ENCODE peak calls at places on chromosome 4, in four cellular contexts. W is left ventricle myocardium inferior, X is left lung, G is lower lobe of right lung. F is an unnamed sample.

GRCh38 chr4:2888826-2889225 is 45.2 kb downstream of the ADD1 start:
- DNase-seq in W (no peak), X (no peak), G (no peak), F (no peak)

GRCh38 chr4:86935499-86935832 is 655 bp downstream of the AFF1 start:
- DNase-seq in W (no peak), X (peak; percentile 60), G (no peak), F (no peak)

GRCh38 chr4:7772708-7773385 is 166.8 kb downstream of the AFAP1 start:
- DNase-seq in W (peak; percentile 57), X (no peak), G (no peak), F (no peak)

GRCh38 chr4:7650606-7651400 is 216.1 kb upstream of the PSAPL1 start:
- DNase-seq in W (no peak), X (no peak), G (peak; percentile 44), F (no peak)

GRCh38 chr4:26263165-26263564 is 57.6 kb upstream of the RBPJ start:
- DNase-seq in W (no peak), X (no peak), G (no peak), F (no peak)

GRCh38 chr4:142404191-142404611 is 441.9 kb downstream of the INPP4B start:
- DNase-seq in W (no peak), X (peak; percentile 42), G (no peak), F (peak; percentile 57)

GRCh38 chr4:16140520-16141249 is 56.9 kb upstream of the PROM1 start:
- DNase-seq in W (no peak), X (no peak), G (no peak), F (peak; percentile 99)

GRCh38 chr4:100289980-100290379 is 99.7 kb upstream of the DDIT4L start:
- DNase-seq in W (no peak), X (no peak), G (no peak), F (no peak)

GRCh38 chr4:29559281-29559680 is 1160.9 kb upstream of the PCDH7 start:
- DNase-seq in W (no peak), X (no peak), G (no peak), F (no peak)

GRCh38 chr4:182238355-182238931 is 4.8 kb upstream of the TENM3 start:
- DNase-seq in W (no peak), X (no peak), G (no peak), F (no peak)

GRCh38 chr4:138938371-138938699 is 77.2 kb upstream of the NOCT start:
- DNase-seq in W (no peak), X (no peak), G (no peak), F (peak; percentile 52)

GRCh38 chr4:100428051-100428450 is 89.8 kb downstream of the EMCN start:
- DNase-seq in W (no peak), X (peak; percentile 31), G (no peak), F (peak; percentile 41)

GRCh38 chr4:48949086-48949485 is 37.0 kb upstream of the CWH43 start:
- DNase-seq in W (no peak), X (no peak), G (no peak), F (no peak)

GRCh38 chr4:76703676-76704075 is 194.3 kb downstream of the SOWAHB start:
- DNase-seq in W (no peak), X (no peak), G (no peak), F (no peak)
- H3K4me1 ChIP-seq in W (peaks cover 32% of the 10 kb centered on the region), X (peaks cover 22% of the 10 kb centered on the region), G (peaks cover 29% of the 10 kb centered on the region), F (peaks cover 41% of the 10 kb centered on the region)

GRCh38 chr4:186189656-186190055 is 1.7 kb upstream of the CYP4V2 start:
- DNase-seq in W (no peak), X (no peak), G (no peak), F (no peak)
- H3K27ac ChIP-seq in W (peak overlapping the region; percentile 95), X (no peak overlapping the region), G (peak overlapping the region; percentile 98), F (no peak overlapping the region)

DNA sequence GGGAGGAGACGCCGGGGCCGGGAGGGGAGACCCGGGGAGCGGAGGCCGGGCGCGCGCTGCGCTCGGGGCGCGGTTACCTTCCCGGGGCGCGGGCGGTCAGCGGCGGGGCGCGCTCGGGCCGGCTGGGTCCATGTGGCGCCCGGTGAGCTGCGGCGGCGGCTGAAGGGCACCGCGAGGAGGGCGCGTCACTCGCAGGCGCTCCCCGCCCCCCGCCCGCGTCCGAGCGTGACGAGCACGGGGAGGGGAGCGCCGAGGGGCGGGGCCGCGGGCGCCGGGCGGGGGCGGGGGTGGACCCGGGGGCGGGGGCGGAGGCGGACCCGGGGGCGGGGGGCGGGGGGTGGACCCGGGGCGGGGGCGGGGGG is at the start of gene CPLX1:
- DNase-seq in W (no peak), X (no peak), G (peak; percentile 44), F (no peak)
- H3K27me3 ChIP-seq in W (peaks cover 95% of the 10 kb centered on the region), X (peaks cover 51% of the 10 kb centered on the region), G (peaks cover 79% of the 10 kb centered on the region), F (peaks cover 5% of the 10 kb centered on the region)

DNA sequence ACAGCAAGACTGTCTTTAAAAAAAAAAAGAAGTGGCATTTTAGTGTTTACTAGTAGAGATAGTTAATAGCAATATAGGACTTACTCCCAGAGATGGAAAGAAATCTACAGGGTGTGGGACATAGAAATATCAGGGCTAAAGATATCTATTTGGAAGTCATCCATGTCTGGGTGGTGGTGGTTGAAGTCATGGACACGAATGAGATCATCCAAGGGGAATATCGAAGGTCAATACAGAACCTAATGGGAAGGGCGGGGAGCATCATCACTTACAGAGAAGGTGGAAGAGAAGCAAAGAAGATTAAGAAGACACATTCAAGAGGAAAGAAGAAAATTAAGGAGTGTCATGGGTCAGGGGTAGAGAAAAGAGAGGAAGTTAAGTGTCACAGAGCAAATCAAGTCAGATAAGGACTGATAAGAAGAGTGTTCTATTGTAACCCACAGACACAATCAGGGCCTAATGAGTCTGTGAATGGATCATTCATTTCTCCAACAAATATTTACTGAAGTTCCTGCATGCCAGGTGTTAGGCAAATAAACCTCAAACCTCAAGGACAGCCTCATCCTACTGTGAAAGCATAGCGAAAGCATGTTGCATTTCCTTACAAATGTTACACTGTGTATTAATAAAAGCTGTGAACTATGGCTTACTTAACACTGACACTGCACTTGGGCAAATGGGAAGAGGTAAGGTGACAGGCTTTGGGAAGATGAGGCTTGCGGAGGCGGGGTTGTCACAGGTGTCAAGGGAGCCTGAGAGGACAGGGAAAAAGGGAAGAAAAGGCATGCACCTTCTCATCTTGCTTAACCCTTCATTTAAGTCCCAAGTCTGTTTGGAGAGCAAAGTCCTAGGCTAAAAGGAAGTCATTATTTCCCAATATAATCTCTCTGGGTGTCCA is 65.3 kb downstream of the ELOVL6 start:
- DNase-seq in W (no peak), X (no peak), G (no peak), F (no peak)
- H3K4me1 ChIP-seq in W (no peaks in the 10 kb centered on the region), X (no peaks in the 10 kb centered on the region), G (no peaks in the 10 kb centered on the region), F (no peaks in the 10 kb centered on the region)

GRCh38 chr4:148059617-148060180 is 327.8 kb downstream of the ARHGAP10 start:
- DNase-seq in W (peak; percentile 43), X (no peak), G (no peak), F (no peak)
- H3K27ac ChIP-seq in W (peak overlapping the region; percentile 90), X (no peak overlapping the region), G (no peak overlapping the region), F (no peak overlapping the region)

DNA sequence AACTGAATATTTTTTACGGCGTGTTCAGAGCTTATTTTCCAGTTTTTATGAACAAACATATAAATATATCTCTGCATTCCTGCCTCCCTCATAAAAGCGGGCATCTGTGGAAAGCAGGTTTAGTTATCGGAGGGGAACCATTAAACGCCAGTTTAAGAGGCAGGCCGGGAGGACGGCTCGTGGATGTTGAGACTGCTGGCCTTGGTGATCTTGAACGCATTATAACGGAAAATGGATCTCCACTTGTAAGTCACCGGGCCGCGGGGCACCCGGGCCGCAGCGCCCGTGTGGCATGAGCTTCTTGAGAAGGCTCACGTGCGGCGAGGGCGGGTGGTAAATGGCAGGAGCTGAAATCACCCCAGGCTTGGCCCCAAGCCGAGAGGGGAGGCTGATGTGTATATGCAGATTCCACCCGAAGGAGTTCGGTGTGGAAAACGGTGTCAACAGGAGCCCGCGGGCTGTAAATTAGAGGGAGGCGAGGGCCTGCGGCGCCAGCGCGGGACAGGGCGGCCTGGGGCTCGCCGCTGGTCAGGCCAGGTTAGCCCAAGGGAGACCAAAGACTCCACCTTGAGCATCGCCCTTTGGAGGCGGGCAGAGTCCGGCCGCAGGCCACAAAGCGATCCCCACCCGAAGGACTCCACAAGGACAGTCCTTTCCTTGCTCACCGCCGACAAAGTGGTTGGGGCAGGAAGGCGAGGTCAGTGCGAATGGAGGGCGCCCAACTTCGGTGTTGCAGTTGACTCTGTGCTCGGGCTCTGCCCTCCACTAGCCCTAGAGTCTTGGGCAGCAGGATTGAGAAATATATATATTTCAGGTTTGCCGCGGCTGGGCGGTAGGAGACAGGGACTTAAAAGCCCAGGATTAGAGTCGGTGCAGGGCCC is 1.3 kb upstream of the HAND2 start:
- DNase-seq in W (peak; percentile 62), X (no peak), G (no peak), F (no peak)
- H3K27me3 ChIP-seq in W (peaks cover 88% of the 10 kb centered on the region), X (peaks cover 98% of the 10 kb centered on the region), G (peaks cover 97% of the 10 kb centered on the region), F (no peaks in the 10 kb centered on the region)

GRCh38 chr4:56148428-56148827 is 199.7 kb downstream of the CEP135 start:
- DNase-seq in W (no peak), X (no peak), G (no peak), F (no peak)
- H3K4me1 ChIP-seq in W (no peaks in the 10 kb centered on the region), X (no peaks in the 10 kb centered on the region), G (no peaks in the 10 kb centered on the region), F (no peaks in the 10 kb centered on the region)

GRCh38 chr4:4470208-4470607 is 71.6 kb downstream of the STX18 start:
- DNase-seq in W (no peak), X (no peak), G (no peak), F (no peak)

GRCh38 chr4:4477391-4477790 is 64.5 kb downstream of the STX18 start:
- DNase-seq in W (no peak), X (no peak), G (no peak), F (no peak)

GRCh38 chr4:4474496-4474895 is 67.4 kb downstream of the STX18 start:
- DNase-seq in W (no peak), X (no peak), G (no peak), F (no peak)

GRCh38 chr4:4471195-4471594 is 70.7 kb downstream of the STX18 start:
- DNase-seq in W (no peak), X (no peak), G (no peak), F (no peak)

GRCh38 chr4:4472344-4472958 is 69.4 kb downstream of the STX18 start:
- DNase-seq in W (no peak), X (no peak), G (no peak), F (no peak)
- H3K27ac ChIP-seq in W (no peak overlapping the region), X (no peak overlapping the region), G (no peak overlapping the region), F (no peak overlapping the region)

GRCh38 chr4:82047731-82048130 is 326.1 kb downstream of the HNRNPD start:
- DNase-seq in W (no peak), X (no peak), G (no peak), F (no peak)
- H3K27me3 ChIP-seq in W (peaks cover 94% of the 10 kb centered on the region), X (peaks cover 11% of the 10 kb centered on the region), G (peaks cover 35% of the 10 kb centered on the region), F (peaks cover 30% of the 10 kb centered on the region)

F was measured in SJCRH30.